ENCODE peak calls at places on chromosomes 3 and 15, in four cellular contexts. One of them, this sample, is unnamed.
A peak's percentile ranks its signal among the peaks of the same experiment; 100 is the strongest.

GRCh38 chr15:34853001-34853758 is 57.8 kb upstream of the ACTC1 start:
- DNase-seq in activated CD4-positive, alpha-beta T cell treated with anti-CD3 and anti-CD28 coated beads, Interleukin-2, amount 50 U/mL, for 24 hours: no peak
- DNase-seq in M059J: peak; percentile 3
- DNase-seq in activated CD4-positive, CD25-positive, alpha-beta regulatory T cell treated with anti-CD3 and anti-CD28 coated beads, Interleukin-2, amount 50 U/mL, for 72 hours: no peak
- DNase-seq in this sample: no peak

GRCh38 chr3:182238141-182238540 is 526.4 kb downstream of the SOX2 start:
- DNase-seq in activated CD4-positive, alpha-beta T cell treated with anti-CD3 and anti-CD28 coated beads, Interleukin-2, amount 50 U/mL, for 24 hours: no peak
- DNase-seq in M059J: peak; percentile 81
- DNase-seq in activated CD4-positive, CD25-positive, alpha-beta regulatory T cell treated with anti-CD3 and anti-CD28 coated beads, Interleukin-2, amount 50 U/mL, for 72 hours: no peak
- DNase-seq in this sample: peak; percentile 64

GRCh38 chr3:60431599-60431958 is 819.7 kb downstream of the FHIT start:
- DNase-seq in activated CD4-positive, alpha-beta T cell treated with anti-CD3 and anti-CD28 coated beads, Interleukin-2, amount 50 U/mL, for 24 hours: no peak
- DNase-seq in M059J: peak; percentile 2
- DNase-seq in activated CD4-positive, CD25-positive, alpha-beta regulatory T cell treated with anti-CD3 and anti-CD28 coated beads, Interleukin-2, amount 50 U/mL, for 72 hours: no peak
- DNase-seq in this sample: peak; percentile 27

GRCh38 chr15:71275098-71275497 is 159.8 kb downstream of the THSD4 start:
- DNase-seq in activated CD4-positive, alpha-beta T cell treated with anti-CD3 and anti-CD28 coated beads, Interleukin-2, amount 50 U/mL, for 24 hours: no peak
- DNase-seq in M059J: peak; percentile 89
- DNase-seq in activated CD4-positive, CD25-positive, alpha-beta regulatory T cell treated with anti-CD3 and anti-CD28 coated beads, Interleukin-2, amount 50 U/mL, for 72 hours: no peak
- DNase-seq in this sample: no peak

GRCh38 chr15:69540622-69541021 is 88.0 kb downstream of the RPLP1 start:
- DNase-seq in activated CD4-positive, alpha-beta T cell treated with anti-CD3 and anti-CD28 coated beads, Interleukin-2, amount 50 U/mL, for 24 hours: no peak
- DNase-seq in M059J: no peak
- DNase-seq in activated CD4-positive, CD25-positive, alpha-beta regulatory T cell treated with anti-CD3 and anti-CD28 coated beads, Interleukin-2, amount 50 U/mL, for 72 hours: no peak
- DNase-seq in this sample: no peak

GRCh38 chr3:185065059-185065458 is 87.8 kb downstream of the C3orf70 start:
- DNase-seq in activated CD4-positive, alpha-beta T cell treated with anti-CD3 and anti-CD28 coated beads, Interleukin-2, amount 50 U/mL, for 24 hours: no peak
- DNase-seq in M059J: no peak
- DNase-seq in activated CD4-positive, CD25-positive, alpha-beta regulatory T cell treated with anti-CD3 and anti-CD28 coated beads, Interleukin-2, amount 50 U/mL, for 72 hours: no peak
- DNase-seq in this sample: peak; percentile 42

GRCh38 chr15:63221346-63221745 is 31.9 kb downstream of the RAB8B start:
- DNase-seq in activated CD4-positive, alpha-beta T cell treated with anti-CD3 and anti-CD28 coated beads, Interleukin-2, amount 50 U/mL, for 24 hours: no peak
- DNase-seq in M059J: peak; percentile 68
- DNase-seq in activated CD4-positive, CD25-positive, alpha-beta regulatory T cell treated with anti-CD3 and anti-CD28 coated beads, Interleukin-2, amount 50 U/mL, for 72 hours: no peak
- DNase-seq in this sample: no peak

GRCh38 chr3:17190353-17191078 is 305.8 kb downstream of the PLCL2 start:
- DNase-seq in activated CD4-positive, alpha-beta T cell treated with anti-CD3 and anti-CD28 coated beads, Interleukin-2, amount 50 U/mL, for 24 hours: no peak
- DNase-seq in M059J: no peak
- DNase-seq in activated CD4-positive, CD25-positive, alpha-beta regulatory T cell treated with anti-CD3 and anti-CD28 coated beads, Interleukin-2, amount 50 U/mL, for 72 hours: no peak
- DNase-seq in this sample: no peak

GRCh38 chr15:25795061-25795460 is 68.1 kb downstream of the ATP10A start:
- DNase-seq in activated CD4-positive, alpha-beta T cell treated with anti-CD3 and anti-CD28 coated beads, Interleukin-2, amount 50 U/mL, for 24 hours: no peak
- DNase-seq in M059J: no peak
- DNase-seq in activated CD4-positive, CD25-positive, alpha-beta regulatory T cell treated with anti-CD3 and anti-CD28 coated beads, Interleukin-2, amount 50 U/mL, for 72 hours: no peak
- DNase-seq in this sample: no peak

GRCh38 chr15:29268706-29269484 is 727 bp downstream of the NSMCE3 start:
- DNase-seq in activated CD4-positive, alpha-beta T cell treated with anti-CD3 and anti-CD28 coated beads, Interleukin-2, amount 50 U/mL, for 24 hours: peak; percentile 22
- DNase-seq in M059J: peak; percentile 42
- DNase-seq in activated CD4-positive, CD25-positive, alpha-beta regulatory T cell treated with anti-CD3 and anti-CD28 coated beads, Interleukin-2, amount 50 U/mL, for 72 hours: no peak
- DNase-seq in this sample: peak; percentile 77

GRCh38 chr3:44104668-44105321 is 136.9 kb upstream of the TOPAZ1 start:
- DNase-seq in activated CD4-positive, alpha-beta T cell treated with anti-CD3 and anti-CD28 coated beads, Interleukin-2, amount 50 U/mL, for 24 hours: peak; percentile 51
- DNase-seq in M059J: peak; percentile 88
- DNase-seq in activated CD4-positive, CD25-positive, alpha-beta regulatory T cell treated with anti-CD3 and anti-CD28 coated beads, Interleukin-2, amount 50 U/mL, for 72 hours: no peak
- DNase-seq in this sample: no peak

GRCh38 chr3:46986782-46987484 is 7.5 kb downstream of the NBEAL2 start:
- DNase-seq in activated CD4-positive, alpha-beta T cell treated with anti-CD3 and anti-CD28 coated beads, Interleukin-2, amount 50 U/mL, for 24 hours: no peak
- DNase-seq in M059J: no peak
- DNase-seq in activated CD4-positive, CD25-positive, alpha-beta regulatory T cell treated with anti-CD3 and anti-CD28 coated beads, Interleukin-2, amount 50 U/mL, for 72 hours: no peak
- DNase-seq in this sample: no peak

GRCh38 chr3:40248591-40248990 is 60.9 kb upstream of the EIF1B start:
- DNase-seq in activated CD4-positive, alpha-beta T cell treated with anti-CD3 and anti-CD28 coated beads, Interleukin-2, amount 50 U/mL, for 24 hours: no peak
- DNase-seq in M059J: no peak
- DNase-seq in activated CD4-positive, CD25-positive, alpha-beta regulatory T cell treated with anti-CD3 and anti-CD28 coated beads, Interleukin-2, amount 50 U/mL, for 72 hours: no peak
- DNase-seq in this sample: no peak

GRCh38 chr15:38048001-38048455 is 113.6 kb downstream of the TMCO5A start:
- DNase-seq in activated CD4-positive, alpha-beta T cell treated with anti-CD3 and anti-CD28 coated beads, Interleukin-2, amount 50 U/mL, for 24 hours: no peak
- DNase-seq in M059J: no peak
- DNase-seq in activated CD4-positive, CD25-positive, alpha-beta regulatory T cell treated with anti-CD3 and anti-CD28 coated beads, Interleukin-2, amount 50 U/mL, for 72 hours: no peak
- DNase-seq in this sample: no peak

GRCh38 chr3:62559831-62560445 is 186.6 kb upstream of the FEZF2 start:
- DNase-seq in activated CD4-positive, alpha-beta T cell treated with anti-CD3 and anti-CD28 coated beads, Interleukin-2, amount 50 U/mL, for 24 hours: no peak
- DNase-seq in M059J: no peak
- DNase-seq in activated CD4-positive, CD25-positive, alpha-beta regulatory T cell treated with anti-CD3 and anti-CD28 coated beads, Interleukin-2, amount 50 U/mL, for 72 hours: no peak
- DNase-seq in this sample: no peak

GRCh38 chr3:190585771-190586630 is 72.1 kb downstream of the IL1RAP start:
- DNase-seq in activated CD4-positive, alpha-beta T cell treated with anti-CD3 and anti-CD28 coated beads, Interleukin-2, amount 50 U/mL, for 24 hours: peak; percentile 60
- DNase-seq in M059J: peak; percentile 99
- DNase-seq in activated CD4-positive, CD25-positive, alpha-beta regulatory T cell treated with anti-CD3 and anti-CD28 coated beads, Interleukin-2, amount 50 U/mL, for 72 hours: peak; percentile 44
- DNase-seq in this sample: no peak

GRCh38 chr3:85838921-85839320 is 880.1 kb downstream of the CADM2 start:
- DNase-seq in activated CD4-positive, alpha-beta T cell treated with anti-CD3 and anti-CD28 coated beads, Interleukin-2, amount 50 U/mL, for 24 hours: no peak
- DNase-seq in M059J: no peak
- DNase-seq in activated CD4-positive, CD25-positive, alpha-beta regulatory T cell treated with anti-CD3 and anti-CD28 coated beads, Interleukin-2, amount 50 U/mL, for 72 hours: no peak
- DNase-seq in this sample: no peak

GRCh38 chr3:71709908-71710511 is 15.2 kb downstream of the EIF4E3 start:
- DNase-seq in activated CD4-positive, alpha-beta T cell treated with anti-CD3 and anti-CD28 coated beads, Interleukin-2, amount 50 U/mL, for 24 hours: no peak
- DNase-seq in M059J: no peak
- DNase-seq in activated CD4-positive, CD25-positive, alpha-beta regulatory T cell treated with anti-CD3 and anti-CD28 coated beads, Interleukin-2, amount 50 U/mL, for 72 hours: no peak
- DNase-seq in this sample: no peak

GRCh38 chr3:184491011-184491576 is 70.5 kb upstream of the EPHB3 start:
- DNase-seq in activated CD4-positive, alpha-beta T cell treated with anti-CD3 and anti-CD28 coated beads, Interleukin-2, amount 50 U/mL, for 24 hours: no peak
- DNase-seq in M059J: no peak
- DNase-seq in activated CD4-positive, CD25-positive, alpha-beta regulatory T cell treated with anti-CD3 and anti-CD28 coated beads, Interleukin-2, amount 50 U/mL, for 72 hours: no peak
- DNase-seq in this sample: no peak

GRCh38 chr3:172254542-172254941 is 193.7 kb downstream of the GHSR start:
- DNase-seq in activated CD4-positive, alpha-beta T cell treated with anti-CD3 and anti-CD28 coated beads, Interleukin-2, amount 50 U/mL, for 24 hours: no peak
- DNase-seq in M059J: no peak
- DNase-seq in activated CD4-positive, CD25-positive, alpha-beta regulatory T cell treated with anti-CD3 and anti-CD28 coated beads, Interleukin-2, amount 50 U/mL, for 72 hours: no peak
- DNase-seq in this sample: no peak

GRCh38 chr3:45664558-45664957 is 24.6 kb upstream of the SACM1L start:
- DNase-seq in activated CD4-positive, alpha-beta T cell treated with anti-CD3 and anti-CD28 coated beads, Interleukin-2, amount 50 U/mL, for 24 hours: peak; percentile 71
- DNase-seq in M059J: no peak
- DNase-seq in activated CD4-positive, CD25-positive, alpha-beta regulatory T cell treated with anti-CD3 and anti-CD28 coated beads, Interleukin-2, amount 50 U/mL, for 72 hours: peak; percentile 65
- DNase-seq in this sample: no peak

GRCh38 chr3:54104084-54104483 is 18.3 kb upstream of the CACNA2D3 start:
- DNase-seq in activated CD4-positive, alpha-beta T cell treated with anti-CD3 and anti-CD28 coated beads, Interleukin-2, amount 50 U/mL, for 24 hours: no peak
- DNase-seq in M059J: no peak
- DNase-seq in activated CD4-positive, CD25-positive, alpha-beta regulatory T cell treated with anti-CD3 and anti-CD28 coated beads, Interleukin-2, amount 50 U/mL, for 72 hours: no peak
- DNase-seq in this sample: no peak

GRCh38 chr3:129314757-129315385 is 36.2 kb downstream of the HMCES start:
- DNase-seq in activated CD4-positive, alpha-beta T cell treated with anti-CD3 and anti-CD28 coated beads, Interleukin-2, amount 50 U/mL, for 24 hours: peak; percentile 37
- DNase-seq in M059J: peak; percentile 92
- DNase-seq in activated CD4-positive, CD25-positive, alpha-beta regulatory T cell treated with anti-CD3 and anti-CD28 coated beads, Interleukin-2, amount 50 U/mL, for 72 hours: peak; percentile 62
- DNase-seq in this sample: peak; percentile 57

GRCh38 chr3:6860911-6861330 is at the start of gene GRM7:
- DNase-seq in activated CD4-positive, alpha-beta T cell treated with anti-CD3 and anti-CD28 coated beads, Interleukin-2, amount 50 U/mL, for 24 hours: no peak
- DNase-seq in M059J: no peak
- DNase-seq in activated CD4-positive, CD25-positive, alpha-beta regulatory T cell treated with anti-CD3 and anti-CD28 coated beads, Interleukin-2, amount 50 U/mL, for 72 hours: no peak
- DNase-seq in this sample: no peak

GRCh38 chr15:51770902-51771301 is 19.5 kb downstream of the TMOD2 start:
- DNase-seq in activated CD4-positive, alpha-beta T cell treated with anti-CD3 and anti-CD28 coated beads, Interleukin-2, amount 50 U/mL, for 24 hours: no peak
- DNase-seq in M059J: no peak
- DNase-seq in activated CD4-positive, CD25-positive, alpha-beta regulatory T cell treated with anti-CD3 and anti-CD28 coated beads, Interleukin-2, amount 50 U/mL, for 72 hours: no peak
- DNase-seq in this sample: no peak

GRCh38 chr15:77019476-77020331 is 24.8 kb downstream of the PSTPIP1 start:
- DNase-seq in activated CD4-positive, alpha-beta T cell treated with anti-CD3 and anti-CD28 coated beads, Interleukin-2, amount 50 U/mL, for 24 hours: peak; percentile 39
- DNase-seq in M059J: peak; percentile 48
- DNase-seq in activated CD4-positive, CD25-positive, alpha-beta regulatory T cell treated with anti-CD3 and anti-CD28 coated beads, Interleukin-2, amount 50 U/mL, for 72 hours: no peak
- DNase-seq in this sample: no peak

GRCh38 chr3:159418571-159419526 is 569.8 kb upstream of the IL12A start:
- DNase-seq in activated CD4-positive, alpha-beta T cell treated with anti-CD3 and anti-CD28 coated beads, Interleukin-2, amount 50 U/mL, for 24 hours: no peak
- DNase-seq in M059J: peak; percentile 94
- DNase-seq in activated CD4-positive, CD25-positive, alpha-beta regulatory T cell treated with anti-CD3 and anti-CD28 coated beads, Interleukin-2, amount 50 U/mL, for 72 hours: no peak
- DNase-seq in this sample: no peak

GRCh38 chr3:63687569-63688233 is 35.2 kb downstream of the SNTN start:
- DNase-seq in activated CD4-positive, alpha-beta T cell treated with anti-CD3 and anti-CD28 coated beads, Interleukin-2, amount 50 U/mL, for 24 hours: no peak
- DNase-seq in M059J: peak; percentile 43
- DNase-seq in activated CD4-positive, CD25-positive, alpha-beta regulatory T cell treated with anti-CD3 and anti-CD28 coated beads, Interleukin-2, amount 50 U/mL, for 72 hours: no peak
- DNase-seq in this sample: no peak

GRCh38 chr3:15795563-15796308 is 2.0 kb downstream of the ANKRD28 start:
- DNase-seq in activated CD4-positive, alpha-beta T cell treated with anti-CD3 and anti-CD28 coated beads, Interleukin-2, amount 50 U/mL, for 24 hours: no peak
- DNase-seq in M059J: peak; percentile 82
- DNase-seq in activated CD4-positive, CD25-positive, alpha-beta regulatory T cell treated with anti-CD3 and anti-CD28 coated beads, Interleukin-2, amount 50 U/mL, for 72 hours: no peak
- DNase-seq in this sample: no peak

GRCh38 chr3:196398782-196399181 is 33.4 kb downstream of the UBXN7 start:
- DNase-seq in activated CD4-positive, alpha-beta T cell treated with anti-CD3 and anti-CD28 coated beads, Interleukin-2, amount 50 U/mL, for 24 hours: no peak
- DNase-seq in M059J: no peak
- DNase-seq in activated CD4-positive, CD25-positive, alpha-beta regulatory T cell treated with anti-CD3 and anti-CD28 coated beads, Interleukin-2, amount 50 U/mL, for 72 hours: no peak
- DNase-seq in this sample: no peak

GRCh38 chr15:78921517-78921916 is 23.3 kb downstream of the CTSH start:
- DNase-seq in activated CD4-positive, alpha-beta T cell treated with anti-CD3 and anti-CD28 coated beads, Interleukin-2, amount 50 U/mL, for 24 hours: no peak
- DNase-seq in M059J: no peak
- DNase-seq in activated CD4-positive, CD25-positive, alpha-beta regulatory T cell treated with anti-CD3 and anti-CD28 coated beads, Interleukin-2, amount 50 U/mL, for 72 hours: no peak
- DNase-seq in this sample: no peak

GRCh38 chr15:51499379-51499976 is 123.1 kb downstream of the DMXL2 start:
- DNase-seq in activated CD4-positive, alpha-beta T cell treated with anti-CD3 and anti-CD28 coated beads, Interleukin-2, amount 50 U/mL, for 24 hours: no peak
- DNase-seq in M059J: peak; percentile 38
- DNase-seq in activated CD4-positive, CD25-positive, alpha-beta regulatory T cell treated with anti-CD3 and anti-CD28 coated beads, Interleukin-2, amount 50 U/mL, for 72 hours: no peak
- DNase-seq in this sample: no peak

GRCh38 chr3:176147251-176147650 is 1050.0 kb downstream of the TBL1XR1 start:
- DNase-seq in activated CD4-positive, alpha-beta T cell treated with anti-CD3 and anti-CD28 coated beads, Interleukin-2, amount 50 U/mL, for 24 hours: no peak
- DNase-seq in M059J: no peak
- DNase-seq in activated CD4-positive, CD25-positive, alpha-beta regulatory T cell treated with anti-CD3 and anti-CD28 coated beads, Interleukin-2, amount 50 U/mL, for 72 hours: no peak
- DNase-seq in this sample: no peak

GRCh38 chr3:128009952-128010846 is 42.0 kb upstream of the SEC61A1 start:
- DNase-seq in activated CD4-positive, alpha-beta T cell treated with anti-CD3 and anti-CD28 coated beads, Interleukin-2, amount 50 U/mL, for 24 hours: no peak
- DNase-seq in M059J: no peak
- DNase-seq in activated CD4-positive, CD25-positive, alpha-beta regulatory T cell treated with anti-CD3 and anti-CD28 coated beads, Interleukin-2, amount 50 U/mL, for 72 hours: no peak
- DNase-seq in this sample: no peak